ENCODE peak calls at places on chromosomes 16 and 17, in four cellular contexts. One of them, this sample, is unnamed.

GRCh38 chr16:47473794-47474193 is 12.7 kb downstream of the PHKB start:
- DNase-seq in fibroblast of villous mesenchyme: no peak
- DNase-seq in fibroblast of lung: no peak
- DNase-seq in astrocyte of the spinal cord: no peak
- DNase-seq in this sample: no peak

GRCh38 chr17:54944796-54945195 is 23.7 kb downstream of the COX11 start:
- DNase-seq in fibroblast of lung: peak; percentile 70
- DNase-seq in astrocyte of the spinal cord: peak; percentile 43
- DNase-seq in fibroblast of villous mesenchyme: peak; percentile 22
- DNase-seq in this sample: peak; percentile 10

GRCh38 chr16:27690604-27691003 is 140.7 kb downstream of the KATNIP start:
- DNase-seq in fibroblast of villous mesenchyme: peak; percentile 38
- DNase-seq in astrocyte of the spinal cord: peak; percentile 29
- DNase-seq in fibroblast of lung: peak; percentile 14
- DNase-seq in this sample: peak; percentile 30

GRCh38 chr16:79334127-79334526 is 266.4 kb downstream of the MAF start:
- DNase-seq in astrocyte of the spinal cord: no peak
- DNase-seq in fibroblast of lung: no peak
- DNase-seq in fibroblast of villous mesenchyme: no peak
- DNase-seq in this sample: no peak

GRCh38 chr17:49821916-49822315 is 26.0 kb downstream of the TAC4 start:
- DNase-seq in astrocyte of the spinal cord: no peak
- DNase-seq in fibroblast of villous mesenchyme: no peak
- DNase-seq in fibroblast of lung: no peak
- DNase-seq in this sample: no peak

GRCh38 chr17:82832881-82833475 is 6.8 kb downstream of the ZNF750 start:
- DNase-seq in astrocyte of the spinal cord: no peak
- DNase-seq in fibroblast of villous mesenchyme: no peak
- DNase-seq in fibroblast of lung: no peak
- DNase-seq in this sample: no peak

GRCh38 chr17:604719-605118 is 109.9 kb downstream of the VPS53 start:
- DNase-seq in astrocyte of the spinal cord: peak; percentile 19
- DNase-seq in fibroblast of villous mesenchyme: peak; percentile 37
- DNase-seq in fibroblast of lung: peak; percentile 47
- DNase-seq in this sample: peak; percentile 37

GRCh38 chr17:2372180-2372579 is 28.7 kb downstream of the MNT start:
- DNase-seq in fibroblast of villous mesenchyme: no peak
- DNase-seq in astrocyte of the spinal cord: no peak
- DNase-seq in fibroblast of lung: no peak
- DNase-seq in this sample: no peak

GRCh38 chr17:21379080-21379711 is 3.0 kb downstream of the KCNJ12 start:
- DNase-seq in fibroblast of lung: no peak
- DNase-seq in astrocyte of the spinal cord: no peak
- DNase-seq in fibroblast of villous mesenchyme: no peak
- DNase-seq in this sample: no peak

GRCh38 chr16:22428654-22429053 is 54.2 kb upstream of the CDR2 start:
- DNase-seq in fibroblast of lung: no peak
- DNase-seq in astrocyte of the spinal cord: no peak
- DNase-seq in fibroblast of villous mesenchyme: no peak
- DNase-seq in this sample: no peak

GRCh38 chr17:60899115-60899514 is 221.5 kb downstream of the BCAS3 start:
- DNase-seq in astrocyte of the spinal cord: no peak
- DNase-seq in fibroblast of villous mesenchyme: no peak
- DNase-seq in fibroblast of lung: no peak
- DNase-seq in this sample: no peak

GRCh38 chr17:48047741-48048320 is 328 bp upstream of the NFE2L1 start:
- DNase-seq in fibroblast of lung: peak; percentile 100
- DNase-seq in fibroblast of villous mesenchyme: peak; percentile 100
- DNase-seq in astrocyte of the spinal cord: peak; percentile 100
- DNase-seq in this sample: peak; percentile 100

GRCh38 chr16:84444476-84444875 is 60.0 kb downstream of the MEAK7 start:
- DNase-seq in astrocyte of the spinal cord: no peak
- DNase-seq in fibroblast of villous mesenchyme: no peak
- DNase-seq in fibroblast of lung: no peak
- DNase-seq in this sample: no peak

GRCh38 chr17:71405101-71405500 is 715.7 kb upstream of the SOX9 start:
- DNase-seq in fibroblast of lung: no peak
- DNase-seq in fibroblast of villous mesenchyme: no peak
- DNase-seq in astrocyte of the spinal cord: no peak
- DNase-seq in this sample: no peak

GRCh38 chr17:72732893-72733618 is 359.4 kb downstream of the SLC39A11 start:
- DNase-seq in fibroblast of villous mesenchyme: no peak
- DNase-seq in astrocyte of the spinal cord: no peak
- DNase-seq in fibroblast of lung: no peak
- DNase-seq in this sample: no peak

GRCh38 chr17:35051579-35052239 is 11.8 kb downstream of the RFFL start:
- DNase-seq in fibroblast of lung: peak; percentile 74
- DNase-seq in astrocyte of the spinal cord: peak; percentile 78
- DNase-seq in fibroblast of villous mesenchyme: peak; percentile 67
- DNase-seq in this sample: peak; percentile 18

GRCh38 chr16:80899804-80900592 is 95.6 kb upstream of the CDYL2 start:
- DNase-seq in fibroblast of lung: peak; percentile 92
- DNase-seq in astrocyte of the spinal cord: peak; percentile 94
- DNase-seq in fibroblast of villous mesenchyme: peak; percentile 56
- DNase-seq in this sample: peak; percentile 97

GRCh38 chr17:66435182-66435581 is 132.8 kb downstream of the PRKCA start:
- DNase-seq in fibroblast of villous mesenchyme: no peak
- DNase-seq in fibroblast of lung: no peak
- DNase-seq in astrocyte of the spinal cord: no peak
- DNase-seq in this sample: no peak

GRCh38 chr17:39872700-39873099 is 4.7 kb downstream of the ZPBP2 start:
- DNase-seq in fibroblast of lung: peak; percentile 40
- DNase-seq in astrocyte of the spinal cord: peak; percentile 12
- DNase-seq in fibroblast of villous mesenchyme: peak; percentile 16
- DNase-seq in this sample: peak; percentile 33

GRCh38 chr17:30226878-30227277 is 8.6 kb downstream of the SLC6A4 start:
- DNase-seq in astrocyte of the spinal cord: peak; percentile 7
- DNase-seq in fibroblast of villous mesenchyme: no peak
- DNase-seq in fibroblast of lung: no peak
- DNase-seq in this sample: no peak

GRCh38 chr16:19704321-19705130 is 13.5 kb downstream of the KNOP1 start:
- DNase-seq in astrocyte of the spinal cord: peak; percentile 43
- DNase-seq in fibroblast of villous mesenchyme: peak; percentile 95
- DNase-seq in fibroblast of lung: peak; percentile 79
- DNase-seq in this sample: peak; percentile 67

GRCh38 chr16:66289051-66289680 is 77.3 kb upstream of the CDH5 start:
- DNase-seq in astrocyte of the spinal cord: no peak
- DNase-seq in fibroblast of lung: no peak
- DNase-seq in fibroblast of villous mesenchyme: no peak
- DNase-seq in this sample: no peak

GRCh38 chr16:72938426-72939164 is 109.3 kb downstream of the ZFHX3 start:
- DNase-seq in fibroblast of lung: peak; percentile 88
- DNase-seq in astrocyte of the spinal cord: peak; percentile 87
- DNase-seq in fibroblast of villous mesenchyme: peak; percentile 80
- DNase-seq in this sample: peak; percentile 93

GRCh38 chr17:39747745-39748144 is 10.0 kb downstream of the GRB7 start:
- DNase-seq in fibroblast of lung: no peak
- DNase-seq in fibroblast of villous mesenchyme: no peak
- DNase-seq in astrocyte of the spinal cord: no peak
- DNase-seq in this sample: no peak

GRCh38 chr16:11597268-11597690 is 10.6 kb upstream of the LITAF start:
- DNase-seq in fibroblast of villous mesenchyme: peak; percentile 54
- DNase-seq in astrocyte of the spinal cord: no peak
- DNase-seq in fibroblast of lung: peak; percentile 36
- DNase-seq in this sample: no peak

GRCh38 chr17:77865109-77865611 is 93.3 kb upstream of the TNRC6C start:
- DNase-seq in fibroblast of villous mesenchyme: no peak
- DNase-seq in fibroblast of lung: no peak
- DNase-seq in astrocyte of the spinal cord: no peak
- DNase-seq in this sample: no peak

GRCh38 chr17:6542577-6542976 is 13.8 kb downstream of the PITPNM3 start:
- DNase-seq in fibroblast of villous mesenchyme: no peak
- DNase-seq in astrocyte of the spinal cord: no peak
- DNase-seq in fibroblast of lung: no peak
- DNase-seq in this sample: no peak

GRCh38 chr17:731943-732787 is at the start of gene TLCD3A:
- DNase-seq in astrocyte of the spinal cord: peak; percentile 50
- DNase-seq in fibroblast of lung: peak; percentile 64
- DNase-seq in fibroblast of villous mesenchyme: peak; percentile 66
- DNase-seq in this sample: peak; percentile 60

GRCh38 chr16:53844796-53845195 is 140.8 kb downstream of the FTO start:
- DNase-seq in astrocyte of the spinal cord: no peak
- DNase-seq in fibroblast of lung: no peak
- DNase-seq in fibroblast of villous mesenchyme: no peak
- DNase-seq in this sample: no peak

GRCh38 chr17:59892251-59892848 is 393 bp downstream of the TUBD1 start:
- DNase-seq in fibroblast of villous mesenchyme: no peak
- DNase-seq in astrocyte of the spinal cord: no peak
- DNase-seq in fibroblast of lung: no peak
- DNase-seq in this sample: no peak

GRCh38 chr17:4548721-4549531 is 6.3 kb downstream of the MYBBP1A start:
- DNase-seq in astrocyte of the spinal cord: no peak
- DNase-seq in fibroblast of lung: peak; percentile 18
- DNase-seq in fibroblast of villous mesenchyme: no peak
- DNase-seq in this sample: no peak

DNA sequence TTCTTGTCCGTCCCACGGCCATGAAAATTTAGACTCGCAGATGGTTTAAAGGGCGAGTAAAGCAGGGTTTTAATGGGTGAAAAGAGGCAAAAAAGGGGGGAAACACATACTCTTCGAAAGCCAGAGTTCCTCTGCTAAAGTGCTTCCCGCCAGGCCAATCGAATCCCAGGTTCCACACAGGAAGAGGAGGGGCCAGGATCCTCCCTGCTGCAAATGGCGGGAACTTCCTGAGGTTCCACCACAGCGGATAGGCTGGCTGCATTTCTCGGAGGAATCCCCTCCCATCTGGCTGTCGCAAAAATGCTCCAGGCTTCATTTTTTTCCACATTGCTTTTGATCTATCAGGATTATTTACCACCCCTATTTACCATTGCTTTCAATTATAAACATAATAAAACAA is 670.1 kb upstream of the CA10 start:
- DNase-seq in fibroblast of lung: no peak
- DNase-seq in fibroblast of villous mesenchyme: no peak
- DNase-seq in astrocyte of the spinal cord: no peak
- DNase-seq in this sample: no peak
- H3K4me3 ChIP-seq in fibroblast of lung: no peak overlapping the region
- H3K4me3 ChIP-seq in fibroblast of villous mesenchyme: no peak overlapping the region
- H3K4me3 ChIP-seq in astrocyte of the spinal cord: no peak overlapping the region
- H3K4me3 ChIP-seq in this sample: no peak overlapping the region

GRCh38 chr17:14331200-14331981 is 30.5 kb downstream of the HS3ST3B1 start:
- DNase-seq in fibroblast of villous mesenchyme: no peak
- DNase-seq in fibroblast of lung: no peak
- DNase-seq in astrocyte of the spinal cord: no peak
- DNase-seq in this sample: no peak
- H3K4me3 ChIP-seq in fibroblast of villous mesenchyme: no peak overlapping the region
- H3K4me3 ChIP-seq in fibroblast of lung: no peak overlapping the region
- H3K4me3 ChIP-seq in astrocyte of the spinal cord: no peak overlapping the region
- H3K4me3 ChIP-seq in this sample: no peak overlapping the region

GRCh38 chr17:43019418-43019817 is 2.8 kb downstream of the VAT1 start:
- DNase-seq in astrocyte of the spinal cord: no peak
- DNase-seq in fibroblast of villous mesenchyme: peak; percentile 44
- DNase-seq in fibroblast of lung: no peak
- DNase-seq in this sample: no peak
- H3K4me3 ChIP-seq in astrocyte of the spinal cord: peak overlapping the region; percentile 9
- H3K4me3 ChIP-seq in fibroblast of villous mesenchyme: peak overlapping the region; percentile 99
- H3K4me3 ChIP-seq in fibroblast of lung: no peak overlapping the region
- H3K4me3 ChIP-seq in this sample: peak overlapping the region; percentile 97

GRCh38 chr16:85668676-85669424 is 19.9 kb downstream of the GINS2 start:
- DNase-seq in fibroblast of lung: no peak
- DNase-seq in fibroblast of villous mesenchyme: no peak
- DNase-seq in astrocyte of the spinal cord: no peak
- DNase-seq in this sample: no peak
- H3K4me3 ChIP-seq in fibroblast of lung: no peak overlapping the region
- H3K4me3 ChIP-seq in fibroblast of villous mesenchyme: no peak overlapping the region
- H3K4me3 ChIP-seq in astrocyte of the spinal cord: no peak overlapping the region
- H3K4me3 ChIP-seq in this sample: no peak overlapping the region

DNA sequence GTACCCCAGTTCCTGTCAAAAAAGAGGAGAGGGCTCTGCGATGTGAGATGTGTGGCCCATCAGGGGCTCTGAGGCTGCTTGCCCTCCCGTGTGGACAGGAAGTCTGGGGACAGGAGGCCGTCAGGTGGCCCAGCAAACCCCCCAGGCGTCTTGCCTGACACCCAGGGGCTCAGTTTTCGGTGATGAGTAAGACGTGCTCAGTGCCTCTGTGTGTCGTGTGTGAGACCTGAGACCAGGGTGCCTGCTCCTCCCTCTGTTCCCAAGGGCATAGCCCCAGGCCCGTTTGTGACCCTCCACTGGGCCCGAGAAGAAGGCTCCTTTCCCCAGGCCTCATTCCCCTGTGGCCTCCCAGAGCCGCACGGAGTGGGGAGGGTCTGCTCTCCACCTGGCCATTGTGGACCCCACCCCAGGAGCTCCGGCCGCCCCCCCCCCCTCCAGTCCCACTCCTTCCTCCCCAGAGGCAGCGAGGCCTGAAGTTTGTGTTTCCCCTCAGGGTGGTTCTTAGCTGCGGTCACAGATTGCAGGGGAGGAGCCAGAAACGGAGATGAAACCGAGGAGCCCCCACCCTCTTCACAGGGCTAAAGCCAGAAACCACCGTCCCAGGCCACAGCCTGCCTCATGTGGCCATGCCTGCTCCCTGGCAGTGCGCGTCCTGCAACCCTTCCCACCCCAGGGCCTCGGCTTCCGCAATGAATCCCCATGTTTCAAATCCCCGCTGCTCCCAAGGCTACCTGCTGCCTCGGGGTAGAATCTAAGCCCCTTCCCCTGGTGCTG is 4.9 kb upstream of the ACTG1 start:
- DNase-seq in astrocyte of the spinal cord: no peak
- DNase-seq in fibroblast of villous mesenchyme: peak; percentile 30
- DNase-seq in fibroblast of lung: peak; percentile 39
- DNase-seq in this sample: no peak
- H3K4me3 ChIP-seq in astrocyte of the spinal cord: no peak overlapping the region
- H3K4me3 ChIP-seq in fibroblast of villous mesenchyme: peak overlapping the region; percentile 9
- H3K4me3 ChIP-seq in fibroblast of lung: no peak overlapping the region
- H3K4me3 ChIP-seq in this sample: no peak overlapping the region

DNA sequence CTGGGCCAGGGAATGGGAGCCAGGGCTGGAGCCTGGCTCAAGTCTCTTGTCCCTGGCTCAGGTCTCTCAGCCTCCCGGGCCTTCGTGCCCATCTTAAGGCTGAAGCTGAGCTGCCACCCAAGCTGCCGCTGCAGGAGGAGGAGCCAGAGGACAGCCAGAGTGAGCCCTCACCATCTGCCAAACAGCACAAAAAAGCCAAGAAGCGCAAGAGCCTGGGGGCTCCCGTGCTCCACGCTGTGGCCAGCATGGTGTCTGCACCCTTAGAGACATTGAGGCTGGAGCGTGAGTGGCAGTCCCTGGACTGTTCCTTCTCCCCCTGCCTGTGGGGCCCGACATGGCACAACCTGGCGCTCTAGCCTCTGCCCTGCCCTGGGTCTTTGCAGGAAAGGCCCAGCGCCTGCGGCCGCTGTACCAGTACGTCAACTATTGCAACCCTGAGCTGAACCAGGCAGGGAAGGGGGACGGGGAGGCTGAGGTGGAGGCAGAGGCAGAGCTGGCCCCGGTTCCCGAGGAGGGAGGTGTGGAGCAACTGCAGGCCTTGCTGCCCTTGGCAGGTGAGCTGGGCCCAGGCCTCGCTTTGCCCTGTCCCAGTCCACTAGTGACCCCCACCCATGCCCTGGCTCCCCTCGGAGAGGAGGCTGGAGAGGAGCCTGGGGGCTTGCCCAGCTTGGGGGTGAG is 1.3 kb downstream of the C16orf86 start:
- DNase-seq in astrocyte of the spinal cord: peak; percentile 90
- DNase-seq in fibroblast of lung: peak; percentile 84
- DNase-seq in fibroblast of villous mesenchyme: peak; percentile 91
- DNase-seq in this sample: peak; percentile 94
- H3K4me3 ChIP-seq in astrocyte of the spinal cord: no peak overlapping the region
- H3K4me3 ChIP-seq in fibroblast of lung: no peak overlapping the region
- H3K4me3 ChIP-seq in fibroblast of villous mesenchyme: peak overlapping the region; percentile 73
- H3K4me3 ChIP-seq in this sample: peak overlapping the region; percentile 63

This sample was measured in fibroblast of pulmonary artery.